ENCODE peak calls at places on chromosomes 3 and 15, in five cellular contexts. One of them, this sample, is unnamed.

GRCh38 chr3:155362808-155363689 is 69.6 kb upstream of the STRIT1 start:
- DNase-seq in HL-60: no peak
- DNase-seq in neural crest cell: no peak
- DNase-seq in MM.1S: no peak
- DNase-seq in B cell: no peak
- DNase-seq in this sample: no peak

GRCh38 chr3:127597020-127597771 is 1.0 kb upstream of the MCM2 start:
- DNase-seq in HL-60: no peak
- DNase-seq in neural crest cell: no peak
- DNase-seq in MM.1S: no peak
- DNase-seq in B cell: no peak
- DNase-seq in this sample: no peak

GRCh38 chr15:75215107-75216004 is 13.7 kb downstream of the C15orf39 start:
- DNase-seq in HL-60: peak
- DNase-seq in neural crest cell: no peak
- DNase-seq in MM.1S: no peak
- DNase-seq in B cell: no peak
- DNase-seq in this sample: no peak

GRCh38 chr15:28105224-28105791 is 6.2 kb upstream of the OCA2 start:
- DNase-seq in HL-60: no peak
- DNase-seq in neural crest cell: no peak
- DNase-seq in MM.1S: no peak
- DNase-seq in B cell: no peak
- DNase-seq in this sample: no peak

GRCh38 chr3:150376001-150376848 is 31.9 kb upstream of the TSC22D2 start:
- DNase-seq in HL-60: peak
- DNase-seq in neural crest cell: no peak
- DNase-seq in MM.1S: no peak
- DNase-seq in B cell: no peak
- DNase-seq in this sample: no peak

GRCh38 chr15:71052356-71052755 is 62.9 kb upstream of the THSD4 start:
- DNase-seq in HL-60: no peak
- DNase-seq in neural crest cell: no peak
- DNase-seq in MM.1S: no peak
- DNase-seq in B cell: no peak
- DNase-seq in this sample: no peak

GRCh38 chr15:35047996-35048395 is 37.1 kb downstream of the NANOGP8 start:
- DNase-seq in HL-60: no peak
- DNase-seq in neural crest cell: no peak
- DNase-seq in MM.1S: no peak
- DNase-seq in B cell: no peak
- DNase-seq in this sample: no peak

GRCh38 chr3:196659901-196660351 is 20.4 kb downstream of the NRROS start:
- DNase-seq in HL-60: no peak
- DNase-seq in neural crest cell: no peak
- DNase-seq in MM.1S: no peak
- DNase-seq in B cell: no peak
- DNase-seq in this sample: no peak

GRCh38 chr3:178518660-178519396 is 17.4 kb upstream of the KCNMB2 start:
- DNase-seq in HL-60: no peak
- DNase-seq in neural crest cell: no peak
- DNase-seq in MM.1S: peak
- DNase-seq in B cell: no peak
- DNase-seq in this sample: no peak

GRCh38 chr3:185405243-185405642 is 42.3 kb downstream of the MAP3K13 start:
- DNase-seq in HL-60: no peak
- DNase-seq in neural crest cell: no peak
- DNase-seq in MM.1S: no peak
- DNase-seq in B cell: no peak
- DNase-seq in this sample: no peak

GRCh38 chr3:188151438-188151837 is 2.5 kb upstream of the LPP start:
- DNase-seq in HL-60: no peak
- DNase-seq in neural crest cell: no peak
- DNase-seq in MM.1S: no peak
- DNase-seq in B cell: no peak
- DNase-seq in this sample: no peak

GRCh38 chr3:152376351-152377183 is 107.8 kb downstream of the MBNL1 start:
- DNase-seq in HL-60: peak
- DNase-seq in neural crest cell: no peak
- DNase-seq in MM.1S: peak
- DNase-seq in B cell: peak
- DNase-seq in this sample: no peak

GRCh38 chr3:58009026-58009748 is 965 bp downstream of the FLNB start:
- DNase-seq in HL-60: no peak
- DNase-seq in neural crest cell: no peak
- DNase-seq in MM.1S: no peak
- DNase-seq in B cell: peak
- DNase-seq in this sample: no peak

GRCh38 chr3:54817628-54818027 is 110.2 kb downstream of the LRTM1 start:
- DNase-seq in HL-60: no peak
- DNase-seq in neural crest cell: no peak
- DNase-seq in MM.1S: no peak
- DNase-seq in B cell: no peak
- DNase-seq in this sample: no peak

GRCh38 chr15:89399390-89400120 is 64.9 kb upstream of the POLG start:
- DNase-seq in HL-60: no peak
- DNase-seq in neural crest cell: peak
- DNase-seq in MM.1S: peak
- DNase-seq in B cell: peak
- DNase-seq in this sample: no peak

GRCh38 chr3:170076715-170077238 is 39.0 kb downstream of the GPR160 start:
- DNase-seq in HL-60: no peak
- DNase-seq in neural crest cell: no peak
- DNase-seq in MM.1S: no peak
- DNase-seq in B cell: no peak
- DNase-seq in this sample: no peak

GRCh38 chr3:111856501-111856900 is 2.6 kb upstream of the PHLDB2 start:
- DNase-seq in HL-60: no peak
- DNase-seq in neural crest cell: no peak
- DNase-seq in MM.1S: no peak
- DNase-seq in B cell: no peak
- DNase-seq in this sample: no peak

GRCh38 chr3:53160660-53161344 is at the start of gene PRKCD:
- DNase-seq in HL-60: no peak
- DNase-seq in neural crest cell: peak
- DNase-seq in MM.1S: peak
- DNase-seq in B cell: peak
- DNase-seq in this sample: peak

GRCh38 chr15:63633312-63633711 is 36.1 kb downstream of the FBXL22 start:
- DNase-seq in HL-60: no peak
- DNase-seq in neural crest cell: no peak
- DNase-seq in MM.1S: no peak
- DNase-seq in B cell: no peak
- DNase-seq in this sample: no peak

GRCh38 chr3:190739726-190740230 is 122.7 kb downstream of the GMNC start:
- DNase-seq in HL-60: no peak
- DNase-seq in neural crest cell: no peak
- DNase-seq in MM.1S: no peak
- DNase-seq in B cell: no peak
- DNase-seq in this sample: no peak

GRCh38 chr15:43775411-43775965 is 1.3 kb downstream of the ELL3 start:
- DNase-seq in HL-60: no peak
- DNase-seq in neural crest cell: peak
- DNase-seq in MM.1S: no peak
- DNase-seq in B cell: no peak
- DNase-seq in this sample: no peak

GRCh38 chr3:18153571-18154173 is 271.5 kb downstream of the SATB1 start:
- DNase-seq in HL-60: peak
- DNase-seq in neural crest cell: no peak
- DNase-seq in MM.1S: no peak
- DNase-seq in B cell: no peak
- DNase-seq in this sample: no peak

GRCh38 chr3:177196473-177197040 is 725 bp downstream of the TBL1XR1 start:
- DNase-seq in HL-60: peak
- DNase-seq in neural crest cell: peak
- DNase-seq in MM.1S: peak
- DNase-seq in B cell: no peak
- DNase-seq in this sample: peak

GRCh38 chr15:65516997-65517865 is at the start of gene DPP8:
- DNase-seq in HL-60: peak
- DNase-seq in neural crest cell: peak
- DNase-seq in MM.1S: peak
- DNase-seq in B cell: peak
- DNase-seq in this sample: peak

GRCh38 chr3:119245778-119246177 is 5.1 kb upstream of the B4GALT4 start:
- DNase-seq in HL-60: no peak
- DNase-seq in neural crest cell: no peak
- DNase-seq in MM.1S: no peak
- DNase-seq in B cell: no peak
- DNase-seq in this sample: no peak

GRCh38 chr3:183027276-183027675 is 46.9 kb upstream of the DCUN1D1 start:
- DNase-seq in HL-60: no peak
- DNase-seq in neural crest cell: no peak
- DNase-seq in MM.1S: no peak
- DNase-seq in B cell: no peak
- DNase-seq in this sample: no peak

GRCh38 chr3:186534113-186534669 is 10.0 kb downstream of the CRYGS start:
- DNase-seq in HL-60: peak
- DNase-seq in neural crest cell: no peak
- DNase-seq in MM.1S: no peak
- DNase-seq in B cell: peak
- DNase-seq in this sample: no peak

GRCh38 chr15:40992825-40993224 is 39.6 kb downstream of the CHAC1 start:
- DNase-seq in HL-60: no peak
- DNase-seq in neural crest cell: no peak
- DNase-seq in MM.1S: no peak
- DNase-seq in B cell: no peak
- DNase-seq in this sample: no peak

GRCh38 chr3:196948442-196949365 is 6.4 kb upstream of the NCBP2 start:
- DNase-seq in HL-60: no peak
- DNase-seq in neural crest cell: no peak
- DNase-seq in MM.1S: no peak
- DNase-seq in B cell: no peak
- DNase-seq in this sample: no peak

GRCh38 chr3:71927505-71928066 is 142.6 kb upstream of the PROK2 start:
- DNase-seq in HL-60: no peak
- DNase-seq in neural crest cell: no peak
- DNase-seq in MM.1S: no peak
- DNase-seq in B cell: no peak
- DNase-seq in this sample: no peak

GRCh38 chr3:131549340-131549739 is 46.6 kb upstream of the MRPL3 start:
- DNase-seq in HL-60: no peak
- DNase-seq in neural crest cell: no peak
- DNase-seq in MM.1S: peak
- DNase-seq in B cell: no peak
- DNase-seq in this sample: no peak

GRCh38 chr15:96146711-96147110 is 183.8 kb upstream of the NR2F2 start:
- DNase-seq in HL-60: no peak
- DNase-seq in neural crest cell: no peak
- DNase-seq in MM.1S: no peak
- DNase-seq in B cell: no peak
- DNase-seq in this sample: no peak

GRCh38 chr3:128919988-128920387 is 40.6 kb downstream of the ACAD9 start:
- DNase-seq in HL-60: no peak
- DNase-seq in neural crest cell: no peak
- DNase-seq in MM.1S: no peak
- DNase-seq in B cell: no peak
- DNase-seq in this sample: no peak

GRCh38 chr3:128922804-128923459 is 43.5 kb downstream of the ACAD9 start:
- DNase-seq in HL-60: no peak
- DNase-seq in neural crest cell: no peak
- DNase-seq in MM.1S: no peak
- DNase-seq in B cell: peak
- DNase-seq in this sample: no peak

GRCh38 chr3:128929364-128929763 is 49.9 kb downstream of the ACAD9 start:
- DNase-seq in HL-60: no peak
- DNase-seq in neural crest cell: no peak
- DNase-seq in MM.1S: no peak
- DNase-seq in B cell: no peak
- DNase-seq in this sample: no peak

GRCh38 chr3:128923607-128924385 is 44.4 kb downstream of the ACAD9 start:
- DNase-seq in HL-60: no peak
- DNase-seq in neural crest cell: no peak
- DNase-seq in MM.1S: no peak
- DNase-seq in B cell: peak
- DNase-seq in this sample: no peak
- TF ChIP-seq CTCF in HL-60: no peak
- TF ChIP-seq CTCF in neural crest cell: no peak
- TF ChIP-seq CTCF in MM.1S: no peak
- TF ChIP-seq CTCF in B cell: no peak
- TF ChIP-seq CTCF in this sample: no peak

DNA sequence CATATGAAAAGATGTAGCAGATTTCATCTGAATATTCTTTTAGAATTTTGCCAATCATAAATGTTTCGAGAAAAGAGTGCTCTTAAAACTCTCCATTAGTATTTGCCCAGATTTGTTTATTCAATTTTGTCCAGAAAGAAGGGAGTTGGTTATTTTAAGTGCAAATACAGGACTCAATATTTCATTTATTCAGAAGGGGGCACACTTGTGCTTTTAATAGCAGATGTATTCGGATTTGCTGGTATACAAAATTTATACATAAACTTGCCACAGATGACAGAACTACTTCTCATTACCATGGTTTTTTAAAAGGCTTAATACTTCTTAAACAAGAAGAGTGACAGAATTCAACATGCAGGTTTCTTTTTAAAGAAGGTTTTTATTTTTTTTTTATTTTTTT is 69.8 kb upstream of the GRM7 start:
- DNase-seq in HL-60: no peak
- DNase-seq in neural crest cell: no peak
- DNase-seq in MM.1S: no peak
- DNase-seq in B cell: no peak
- DNase-seq in this sample: no peak
- TF ChIP-seq CTCF in HL-60: no peak
- TF ChIP-seq CTCF in neural crest cell: peak
- TF ChIP-seq CTCF in MM.1S: no peak
- TF ChIP-seq CTCF in B cell: no peak
- TF ChIP-seq CTCF in this sample: no peak

GRCh38 chr3:82329300-82329699 is 567.9 kb upstream of the GBE1 start:
- DNase-seq in HL-60: no peak
- DNase-seq in neural crest cell: no peak
- DNase-seq in MM.1S: no peak
- DNase-seq in B cell: no peak
- DNase-seq in this sample: no peak
- TF ChIP-seq CTCF in HL-60: peak
- TF ChIP-seq CTCF in neural crest cell: peak
- TF ChIP-seq CTCF in MM.1S: peak
- TF ChIP-seq CTCF in B cell: peak
- TF ChIP-seq CTCF in this sample: peak

GRCh38 chr15:93019971-93020370 is 69.0 kb downstream of the RGMA start:
- DNase-seq in HL-60: no peak
- DNase-seq in neural crest cell: no peak
- DNase-seq in MM.1S: no peak
- DNase-seq in B cell: no peak
- DNase-seq in this sample: no peak

GRCh38 chr15:93019091-93019490 is 69.9 kb downstream of the RGMA start:
- DNase-seq in HL-60: no peak
- DNase-seq in neural crest cell: no peak
- DNase-seq in MM.1S: no peak
- DNase-seq in B cell: no peak
- DNase-seq in this sample: no peak

GRCh38 chr15:93017521-93017920 is 71.5 kb downstream of the RGMA start:
- DNase-seq in HL-60: no peak
- DNase-seq in neural crest cell: no peak
- DNase-seq in MM.1S: no peak
- DNase-seq in B cell: no peak
- DNase-seq in this sample: no peak

GRCh38 chr15:93020976-93021772 is 67.8 kb downstream of the RGMA start:
- DNase-seq in HL-60: no peak
- DNase-seq in neural crest cell: no peak
- DNase-seq in MM.1S: peak
- DNase-seq in B cell: no peak
- DNase-seq in this sample: no peak

GRCh38 chr15:93018574-93018973 is 70.4 kb downstream of the RGMA start:
- DNase-seq in HL-60: no peak
- DNase-seq in neural crest cell: no peak
- DNase-seq in MM.1S: no peak
- DNase-seq in B cell: no peak
- DNase-seq in this sample: no peak
- TF ChIP-seq CTCF in HL-60: no peak
- TF ChIP-seq CTCF in neural crest cell: peak
- TF ChIP-seq CTCF in MM.1S: no peak
- TF ChIP-seq CTCF in B cell: no peak
- TF ChIP-seq CTCF in this sample: no peak

This sample was measured in mesothelial cell of epicardium.